ENCODE peak calls at places on chromosomes 2 and 18, in seven cellular contexts. E is esophagus squamous epithelium; T is GM23338; G is thoracic aorta; U is CD8-positive, alpha-beta memory T cell; Y is SJSA1; B is HCT116. Z is an unnamed sample.

GRCh38 chr2:41510108-41510507 is 537.7 kb upstream of the PKDCC start:
- DNase-seq in E (no peak), U (no peak), G (no peak), T (no peak), Y (no peak), B (no peak), Z (no peak)

GRCh38 chr2:163044116-163044515 is 205.5 kb upstream of the KCNH7 start:
- DNase-seq in B (no peak), Y (no peak), G (no peak), U (no peak), E (no peak), T (no peak), Z (no peak)

GRCh38 chr2:232667989-232668583 is 29.0 kb upstream of the GIGYF2 start:
- DNase-seq in T (no peak), E (no peak), G (no peak), Y (no peak), U (no peak), B (no peak), Z (no peak)

GRCh38 chr2:7745369-7745768 is 828.2 kb downstream of the RNF144A start:
- DNase-seq in Y (no peak), T (no peak), G (no peak), E (no peak), B (no peak), U (no peak), Z (no peak)

GRCh38 chr2:36373149-36373880 is 17.7 kb downstream of the CRIM1 start:
- DNase-seq in B (no peak), U (no peak), T (no peak), E (no peak), G (no peak), Y (no peak), Z (no peak)

GRCh38 chr2:213229814-213230213 is 54.5 kb upstream of the SPAG16 start:
- DNase-seq in U (no peak), Y (peak; percentile 72), T (no peak), B (no peak), E (no peak), G (no peak), Z (no peak)

GRCh38 chr2:112150851-112151250 is 12.7 kb downstream of the FBLN7 start:
- DNase-seq in U (no peak), G (no peak), E (no peak), Y (peak; percentile 22), B (no peak), T (no peak), Z (no peak)

GRCh38 chr2:48175254-48175653 is 269.0 kb upstream of the FBXO11 start:
- DNase-seq in T (no peak), U (no peak), E (no peak), Y (no peak), G (no peak), B (no peak), Z (no peak)

GRCh38 chr2:196278491-196278911 is 107.1 kb upstream of the STK17B start:
- DNase-seq in B (no peak), G (no peak), E (no peak), Y (peak; percentile 44), U (no peak), T (no peak), Z (no peak)

GRCh38 chr2:191180712-191181111 is 29.9 kb upstream of the STAT4 start:
- DNase-seq in Y (no peak), T (no peak), E (no peak), U (no peak), B (no peak), G (no peak), Z (peak; percentile 26)

GRCh38 chr18:24022141-24022540 is 7.6 kb downstream of the TTC39C start:
- DNase-seq in E (no peak), U (no peak), G (no peak), Y (no peak), B (no peak), T (no peak), Z (no peak)

GRCh38 chr2:98484652-98485452 is 40.2 kb downstream of the INPP4A start:
- DNase-seq in B (no peak), Y (no peak), U (no peak), T (no peak), E (no peak), G (no peak), Z (no peak)

GRCh38 chr18:8116346-8117007 is 492.8 kb upstream of the RAB12 start:
- DNase-seq in E (no peak), B (peak; percentile 35), T (no peak), Y (no peak), G (no peak), U (no peak), Z (no peak)
- H3K27ac ChIP-seq in E (no peak overlapping the region), B (no peak overlapping the region), T (no peak overlapping the region), Y (peak overlapping the region; percentile 7), G (no peak overlapping the region), U (no peak overlapping the region), Z (no peak overlapping the region)

DNA sequence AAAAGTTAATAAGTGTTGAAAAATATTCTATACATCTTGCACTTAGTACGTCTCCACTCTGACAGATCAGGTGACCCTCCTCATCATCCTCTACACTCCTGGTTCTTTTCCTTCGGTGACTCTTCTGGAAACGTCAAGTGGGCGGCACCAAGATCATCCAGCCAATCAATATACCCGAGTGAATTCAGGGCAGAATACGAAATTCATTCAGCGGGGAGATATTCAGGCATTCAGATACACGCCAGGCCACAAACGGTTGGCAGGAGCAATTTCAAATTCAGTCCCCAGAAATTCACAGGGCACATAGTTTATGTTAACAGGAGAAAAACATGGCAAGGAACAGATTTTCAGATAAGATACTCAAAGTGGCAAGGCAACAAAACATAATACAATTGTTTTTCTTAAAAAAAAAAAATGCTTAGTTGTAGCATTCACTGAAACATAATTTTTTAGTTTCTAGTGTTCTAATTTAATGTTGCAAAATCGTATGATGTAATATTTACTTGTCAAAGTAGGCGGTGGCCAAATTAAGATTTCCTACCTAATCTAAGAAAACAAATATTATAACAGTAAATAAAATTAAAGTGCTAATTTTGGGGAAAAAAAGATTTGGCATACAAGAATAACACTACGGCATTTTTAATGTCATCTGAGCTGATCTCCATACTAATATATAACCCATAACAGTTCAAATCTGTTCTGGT is 4.2 kb downstream of the CLK1 start:
- DNase-seq in Y (no peak), T (peak; percentile 8), E (no peak), B (no peak), G (no peak), U (no peak), Z (peak; percentile 52)
- H3K4me3 ChIP-seq in Y (no peak overlapping the region), T (no peak overlapping the region), E (peak overlapping the region; percentile 97), B (no peak overlapping the region), G (peak overlapping the region; percentile 79), U (peak overlapping the region; percentile 40), Z (peak overlapping the region; percentile 95)

GRCh38 chr2:95260028-95261023 is 13.9 kb upstream of the PROM2 start:
- DNase-seq in E (no peak), U (no peak), T (no peak), B (no peak), G (no peak), Y (peak; percentile 24), Z (no peak)
- H3K27ac ChIP-seq in E (peak overlapping the region; percentile 86), U (no peak overlapping the region), T (no peak overlapping the region), B (no peak overlapping the region), G (no peak overlapping the region), Y (no peak overlapping the region), Z (no peak overlapping the region)

GRCh38 chr18:6413554-6414117 is 1.1 kb downstream of the L3MBTL4 start:
- DNase-seq in B (no peak), Y (no peak), E (no peak), G (no peak), T (no peak), U (no peak), Z (no peak)
- H3K4me3 ChIP-seq in B (no peak overlapping the region), Y (peak overlapping the region; percentile 97), E (peak overlapping the region; percentile 79), G (peak overlapping the region; percentile 75), T (peak overlapping the region; percentile 78), U (no peak overlapping the region), Z (peak overlapping the region; percentile 81)

GRCh38 chr2:27442981-27443323 is 771 bp downstream of the KRTCAP3 start:
- DNase-seq in B (no peak), Y (no peak), G (no peak), T (no peak), U (no peak), E (no peak), Z (no peak)

GRCh38 chr2:27441226-27441926 is 805 bp upstream of the KRTCAP3 start:
- DNase-seq in Y (no peak), E (no peak), U (no peak), T (no peak), G (no peak), B (no peak), Z (no peak)

GRCh38 chr2:27442282-27442980 is at the start of gene KRTCAP3:
- DNase-seq in G (no peak), E (no peak), U (peak; percentile 34), T (peak; percentile 96), B (peak; percentile 42), Y (no peak), Z (no peak)

GRCh38 chr2:27445155-27445554 is 3.0 kb downstream of the KRTCAP3 start:
- DNase-seq in G (no peak), E (no peak), B (no peak), Y (no peak), U (no peak), T (no peak), Z (no peak)

DNA sequence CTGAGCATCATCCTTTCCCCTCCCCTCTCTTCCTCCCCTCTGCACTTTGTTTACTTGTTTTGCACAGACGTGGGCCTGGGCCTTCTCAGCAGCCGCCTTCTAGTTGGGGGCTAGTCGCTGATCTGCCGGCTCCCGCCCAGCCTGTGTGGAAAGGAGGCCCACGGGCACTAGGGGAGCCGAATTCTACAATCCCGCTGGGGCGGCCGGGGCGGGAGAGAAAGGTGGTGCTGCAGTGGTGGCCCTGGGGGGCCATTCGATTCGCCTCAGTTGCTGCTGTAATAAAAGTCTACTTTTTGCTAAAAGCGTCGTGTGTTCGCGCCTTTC is 261 bp upstream of the KRTCAP3 start:
- DNase-seq in B (no peak), Y (no peak), G (no peak), E (no peak), U (no peak), T (no peak), Z (no peak)
- H3K27ac ChIP-seq in B (no peak overlapping the region), Y (no peak overlapping the region), G (peak overlapping the region; percentile 3), E (peak overlapping the region; percentile 82), U (no peak overlapping the region), T (peak overlapping the region; percentile 84), Z (peak overlapping the region; percentile 71)

DNA sequence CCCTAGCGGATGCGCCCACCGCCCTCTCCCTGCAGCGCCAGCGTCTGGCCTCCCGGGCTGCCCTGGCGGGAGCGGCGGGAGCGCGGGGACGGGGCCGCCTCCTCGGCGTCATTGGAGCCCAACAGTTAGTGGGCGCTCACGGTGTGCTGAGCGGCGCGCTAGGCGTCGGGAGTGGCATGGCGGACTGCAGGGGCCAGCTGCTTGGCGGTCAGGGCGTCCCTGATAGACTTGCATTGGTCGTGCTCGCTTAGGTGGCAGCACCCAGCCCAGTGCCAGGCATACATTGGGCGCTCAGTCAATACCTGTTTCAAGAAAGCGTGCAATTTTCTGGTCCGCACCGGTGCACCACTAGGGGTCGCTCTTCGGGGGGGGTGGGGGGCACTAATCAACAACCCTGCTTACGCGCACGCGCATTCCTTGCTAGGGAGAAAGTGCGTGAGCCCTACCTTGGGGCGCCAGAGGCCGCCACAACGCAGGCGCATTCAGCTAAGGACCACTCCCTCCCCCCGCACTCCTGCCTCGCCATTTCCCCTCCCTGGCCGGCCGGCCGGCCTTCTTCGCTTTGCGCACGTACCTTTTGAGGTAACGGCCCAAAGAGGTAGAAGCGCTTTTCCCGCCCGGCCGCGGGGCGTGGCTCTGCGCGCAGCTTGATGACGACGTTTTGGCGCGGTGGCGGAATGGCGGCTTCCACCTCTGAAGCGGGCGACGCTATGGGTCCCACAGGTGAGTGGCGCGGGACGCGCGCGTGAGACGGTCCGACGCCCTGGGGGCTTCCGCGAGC is 411 bp upstream of the MZT2A start:
- DNase-seq in E (peak; percentile 74), Y (peak; percentile 94), B (peak; percentile 95), G (peak; percentile 64), T (peak; percentile 92), U (peak; percentile 94), Z (peak; percentile 92)
- H3K4me3 ChIP-seq in E (peak overlapping the region; percentile 80), Y (peak overlapping the region; percentile 68), B (peak overlapping the region; percentile 93), G (peak overlapping the region; percentile 91), T (peak overlapping the region; percentile 90), U (peak overlapping the region; percentile 86), Z (peak overlapping the region; percentile 94)

GRCh38 chr18:31497404-31497710 is 620 bp upstream of the DSG2 start:
- DNase-seq in B (no peak), T (peak; percentile 62), E (no peak), G (no peak), U (no peak), Y (no peak), Z (no peak)
- H3K27ac ChIP-seq in B (peak overlapping the region; percentile 84), T (peak overlapping the region; percentile 95), E (peak overlapping the region; percentile 88), G (no peak overlapping the region), U (no peak overlapping the region), Y (no peak overlapping the region), Z (no peak overlapping the region)